ENCODE peak calls at places on chromosomes 7 and 10, in six cellular contexts. One of them, this sample, is unnamed.

GRCh38 chr7:33965116-33965827 is 59.9 kb downstream of the BMPER start:
- DNase-seq in HCT116: no peak
- DNase-seq in GM12878: no peak
- DNase-seq in H1: no peak
- DNase-seq in K562: no peak
- DNase-seq in HepG2: no peak
- DNase-seq in this sample: no peak

GRCh38 chr7:13850185-13850752 is 139.2 kb downstream of the ETV1 start:
- DNase-seq in HCT116: peak
- DNase-seq in GM12878: peak
- DNase-seq in H1: no peak
- DNase-seq in K562: peak
- DNase-seq in HepG2: no peak
- DNase-seq in this sample: peak

GRCh38 chr10:89476150-89476549 is 59.2 kb downstream of the SLC16A12 start:
- DNase-seq in HCT116: no peak
- DNase-seq in GM12878: no peak
- DNase-seq in H1: no peak
- DNase-seq in K562: no peak
- DNase-seq in HepG2: no peak
- DNase-seq in this sample: no peak

GRCh38 chr7:98284335-98285036 is 3.0 kb downstream of the BRI3 start:
- DNase-seq in HCT116: no peak
- DNase-seq in GM12878: no peak
- DNase-seq in H1: no peak
- DNase-seq in K562: no peak
- DNase-seq in HepG2: peak
- DNase-seq in this sample: no peak

GRCh38 chr10:44198096-44198779 is 186.7 kb downstream of the CXCL12 start:
- DNase-seq in HCT116: no peak
- DNase-seq in GM12878: no peak
- DNase-seq in H1: no peak
- DNase-seq in K562: no peak
- DNase-seq in HepG2: no peak
- DNase-seq in this sample: no peak

GRCh38 chr10:25170627-25171026 is 4.2 kb upstream of the GPR158 start:
- DNase-seq in HCT116: no peak
- DNase-seq in GM12878: no peak
- DNase-seq in H1: no peak
- DNase-seq in K562: no peak
- DNase-seq in HepG2: no peak
- DNase-seq in this sample: no peak

GRCh38 chr10:74093530-74094164 is 57.0 kb downstream of the AP3M1 start:
- DNase-seq in HCT116: no peak
- DNase-seq in GM12878: no peak
- DNase-seq in H1: no peak
- DNase-seq in K562: no peak
- DNase-seq in HepG2: no peak
- DNase-seq in this sample: no peak

GRCh38 chr10:19158870-19159269 is 110.3 kb downstream of the MALRD1 start:
- DNase-seq in HCT116: no peak
- DNase-seq in GM12878: no peak
- DNase-seq in H1: no peak
- DNase-seq in K562: no peak
- DNase-seq in HepG2: no peak
- DNase-seq in this sample: no peak

GRCh38 chr7:156494960-156495359 is 145.6 kb upstream of the RNF32 start:
- DNase-seq in HCT116: no peak
- DNase-seq in GM12878: no peak
- DNase-seq in H1: no peak
- DNase-seq in K562: no peak
- DNase-seq in HepG2: no peak
- DNase-seq in this sample: no peak

GRCh38 chr10:91887075-91887899 is 22.0 kb downstream of the FGFBP3 start:
- DNase-seq in HCT116: no peak
- DNase-seq in GM12878: no peak
- DNase-seq in H1: peak
- DNase-seq in K562: no peak
- DNase-seq in HepG2: peak
- DNase-seq in this sample: peak

GRCh38 chr10:76286536-76286935 is 855.1 kb downstream of the LRMDA start:
- DNase-seq in HCT116: no peak
- DNase-seq in GM12878: no peak
- DNase-seq in H1: no peak
- DNase-seq in K562: no peak
- DNase-seq in HepG2: no peak
- DNase-seq in this sample: no peak

GRCh38 chr7:108440613-108441012 is 15.6 kb downstream of the NRCAM start:
- DNase-seq in HCT116: no peak
- DNase-seq in GM12878: no peak
- DNase-seq in H1: no peak
- DNase-seq in K562: no peak
- DNase-seq in HepG2: no peak
- DNase-seq in this sample: no peak

GRCh38 chr10:85319150-85319549 is 990.8 kb downstream of the CCSER2 start:
- DNase-seq in HCT116: no peak
- DNase-seq in GM12878: no peak
- DNase-seq in H1: no peak
- DNase-seq in K562: no peak
- DNase-seq in HepG2: no peak
- DNase-seq in this sample: no peak

GRCh38 chr7:47652591-47652990 is 70.7 kb upstream of the TNS3 start:
- DNase-seq in HCT116: no peak
- DNase-seq in GM12878: no peak
- DNase-seq in H1: no peak
- DNase-seq in K562: no peak
- DNase-seq in HepG2: no peak
- DNase-seq in this sample: no peak

GRCh38 chr7:150721970-150722373 is 5.6 kb downstream of the GIMAP1 start:
- DNase-seq in HCT116: no peak
- DNase-seq in GM12878: no peak
- DNase-seq in H1: no peak
- DNase-seq in K562: no peak
- DNase-seq in HepG2: no peak
- DNase-seq in this sample: no peak

GRCh38 chr7:19111474-19112143 is 5.8 kb downstream of the TWIST1 start:
- DNase-seq in HCT116: no peak
- DNase-seq in GM12878: no peak
- DNase-seq in H1: no peak
- DNase-seq in K562: no peak
- DNase-seq in HepG2: no peak
- DNase-seq in this sample: no peak

GRCh38 chr7:6718124-6718523 is 11.4 kb upstream of the ZNF12 start:
- DNase-seq in HCT116: no peak
- DNase-seq in GM12878: no peak
- DNase-seq in H1: no peak
- DNase-seq in K562: no peak
- DNase-seq in HepG2: no peak
- DNase-seq in this sample: no peak

GRCh38 chr7:26153246-26153822 is 1.3 kb downstream of the NFE2L3 start:
- DNase-seq in HCT116: no peak
- DNase-seq in GM12878: no peak
- DNase-seq in H1: peak
- DNase-seq in K562: no peak
- DNase-seq in HepG2: no peak
- DNase-seq in this sample: peak

GRCh38 chr7:5557920-5558401 is 134.3 kb upstream of the TNRC18 start:
- DNase-seq in HCT116: no peak
- DNase-seq in GM12878: peak
- DNase-seq in H1: no peak
- DNase-seq in K562: peak
- DNase-seq in HepG2: peak
- DNase-seq in this sample: no peak

GRCh38 chr10:660413-660979 is 29.0 kb downstream of the DIP2C start:
- DNase-seq in HCT116: no peak
- DNase-seq in GM12878: no peak
- DNase-seq in H1: no peak
- DNase-seq in K562: no peak
- DNase-seq in HepG2: no peak
- DNase-seq in this sample: no peak

GRCh38 chr10:86160890-86161585 is 205.6 kb downstream of the GRID1 start:
- DNase-seq in HCT116: no peak
- DNase-seq in GM12878: no peak
- DNase-seq in H1: no peak
- DNase-seq in K562: no peak
- DNase-seq in HepG2: no peak
- DNase-seq in this sample: no peak

GRCh38 chr10:95742529-95742884 is 13.5 kb upstream of the ENTPD1 start:
- DNase-seq in HCT116: no peak
- DNase-seq in GM12878: no peak
- DNase-seq in H1: no peak
- DNase-seq in K562: no peak
- DNase-seq in HepG2: peak
- DNase-seq in this sample: no peak

GRCh38 chr7:3922175-3922635 is 621.2 kb downstream of the SDK1 start:
- DNase-seq in HCT116: peak
- DNase-seq in GM12878: no peak
- DNase-seq in H1: peak
- DNase-seq in K562: peak
- DNase-seq in HepG2: peak
- DNase-seq in this sample: peak

GRCh38 chr7:97460433-97460832 is 271.5 kb upstream of the TAC1 start:
- DNase-seq in HCT116: no peak
- DNase-seq in GM12878: no peak
- DNase-seq in H1: no peak
- DNase-seq in K562: no peak
- DNase-seq in HepG2: no peak
- DNase-seq in this sample: no peak

GRCh38 chr7:74002474-74003017 is 25.4 kb upstream of the ELN start:
- DNase-seq in HCT116: peak
- DNase-seq in GM12878: no peak
- DNase-seq in H1: no peak
- DNase-seq in K562: no peak
- DNase-seq in HepG2: no peak
- DNase-seq in this sample: no peak

GRCh38 chr10:14358886-14359573 is 28.3 kb upstream of the FRMD4A start:
- DNase-seq in HCT116: no peak
- DNase-seq in GM12878: no peak
- DNase-seq in H1: no peak
- DNase-seq in K562: no peak
- DNase-seq in HepG2: no peak
- DNase-seq in this sample: no peak

GRCh38 chr10:14365231-14365744 is 34.6 kb upstream of the FRMD4A start:
- DNase-seq in HCT116: no peak
- DNase-seq in GM12878: no peak
- DNase-seq in H1: no peak
- DNase-seq in K562: no peak
- DNase-seq in HepG2: no peak
- DNase-seq in this sample: no peak

GRCh38 chr10:14360951-14361350 is 30.2 kb upstream of the FRMD4A start:
- DNase-seq in HCT116: no peak
- DNase-seq in GM12878: no peak
- DNase-seq in H1: no peak
- DNase-seq in K562: no peak
- DNase-seq in HepG2: no peak
- DNase-seq in this sample: no peak

GRCh38 chr10:14360515-14360914 is 29.8 kb upstream of the FRMD4A start:
- DNase-seq in HCT116: no peak
- DNase-seq in GM12878: no peak
- DNase-seq in H1: no peak
- DNase-seq in K562: no peak
- DNase-seq in HepG2: no peak
- DNase-seq in this sample: no peak

DNA sequence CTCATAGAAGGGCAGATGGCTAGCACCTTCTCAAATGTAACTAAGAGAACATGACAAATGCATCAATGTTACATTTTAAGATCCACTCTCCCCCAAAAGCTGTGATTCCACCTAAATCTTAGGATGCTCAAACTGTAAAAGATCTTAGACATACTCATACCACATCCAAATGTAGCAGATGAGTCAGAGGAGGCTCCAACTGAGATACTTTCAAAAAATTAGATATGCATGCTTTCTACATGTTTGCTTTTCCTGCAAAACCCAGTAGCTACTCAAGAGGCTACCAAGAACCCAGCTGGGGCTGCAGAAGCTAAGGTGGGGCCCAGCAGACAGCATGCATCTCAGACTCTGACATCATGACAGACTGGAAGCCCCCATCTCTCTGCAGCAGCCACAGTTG is 31.4 kb upstream of the FRMD4A start:
- DNase-seq in HCT116: no peak
- DNase-seq in GM12878: no peak
- DNase-seq in H1: no peak
- DNase-seq in K562: no peak
- DNase-seq in HepG2: no peak
- DNase-seq in this sample: no peak
- TF ChIP-seq ZNF274 in HCT116: no peak
- TF ChIP-seq ZNF274 in GM12878: no peak
- TF ChIP-seq ZNF274 in H1: no peak
- TF ChIP-seq ZNF274 in K562: no peak
- TF ChIP-seq ZNF274 in HepG2: no peak
- TF ChIP-seq ZNF274 in this sample: no peak

DNA sequence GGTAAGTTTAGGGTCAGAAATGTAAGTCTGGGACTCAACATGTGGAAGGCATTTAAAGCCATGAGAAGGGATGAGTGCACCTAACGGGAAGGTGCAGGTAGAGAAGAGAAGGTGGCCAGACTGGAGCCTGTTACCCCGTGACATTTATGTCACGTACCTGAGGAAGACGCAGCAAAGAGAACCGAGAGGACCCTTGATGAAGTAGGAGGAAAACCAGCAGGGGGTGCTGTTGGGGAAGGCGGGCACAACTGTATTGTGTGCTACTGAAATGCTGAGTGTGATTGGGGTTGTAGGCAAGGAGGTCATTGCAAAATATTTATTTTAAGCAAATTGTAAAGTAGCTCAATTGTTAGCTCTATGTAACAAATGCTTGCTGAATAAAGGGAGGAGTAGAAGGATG is 338.2 kb upstream of the PRKCQ start:
- DNase-seq in HCT116: no peak
- DNase-seq in GM12878: no peak
- DNase-seq in H1: peak
- DNase-seq in K562: peak
- DNase-seq in HepG2: no peak
- DNase-seq in this sample: no peak
- TF ChIP-seq ZNF274 in HCT116: no peak
- TF ChIP-seq ZNF274 in GM12878: no peak
- TF ChIP-seq ZNF274 in H1: no peak
- TF ChIP-seq ZNF274 in K562: no peak
- TF ChIP-seq ZNF274 in HepG2: no peak
- TF ChIP-seq ZNF274 in this sample: no peak

GRCh38 chr10:110074986-110075664 is 67.3 kb downstream of the ADD3 start:
- DNase-seq in HCT116: no peak
- DNase-seq in GM12878: no peak
- DNase-seq in H1: no peak
- DNase-seq in K562: no peak
- DNase-seq in HepG2: no peak
- DNase-seq in this sample: no peak
- TF ChIP-seq ZNF274 in HCT116: no peak
- TF ChIP-seq ZNF274 in GM12878: no peak
- TF ChIP-seq ZNF274 in H1: no peak
- TF ChIP-seq ZNF274 in K562: no peak
- TF ChIP-seq ZNF274 in HepG2: no peak
- TF ChIP-seq ZNF274 in this sample: no peak

DNA sequence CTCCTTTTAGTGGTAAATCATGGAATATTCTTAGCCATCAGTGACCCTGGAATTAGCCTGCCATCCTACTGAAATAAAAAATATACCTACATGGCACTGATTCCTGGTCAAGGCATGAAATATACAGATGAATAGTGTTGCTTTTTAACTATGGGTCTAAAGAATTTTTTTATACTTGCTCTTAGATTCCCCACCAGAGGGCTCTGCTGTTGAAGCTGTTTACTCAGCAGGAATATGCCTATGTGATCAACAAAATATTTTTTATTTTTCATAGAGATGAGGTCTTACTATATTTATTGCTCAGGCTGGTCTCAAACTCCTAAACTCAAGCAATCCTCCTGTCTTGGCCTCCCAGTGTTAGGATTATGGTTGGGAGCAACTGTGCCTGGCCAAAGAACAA is 13.5 kb downstream of the ZC3HC1 start:
- DNase-seq in HCT116: no peak
- DNase-seq in GM12878: no peak
- DNase-seq in H1: no peak
- DNase-seq in K562: no peak
- DNase-seq in HepG2: no peak
- DNase-seq in this sample: no peak
- TF ChIP-seq ZNF274 in HCT116: no peak
- TF ChIP-seq ZNF274 in GM12878: no peak
- TF ChIP-seq ZNF274 in H1: no peak
- TF ChIP-seq ZNF274 in K562: no peak
- TF ChIP-seq ZNF274 in HepG2: no peak
- TF ChIP-seq ZNF274 in this sample: no peak